ENCODE peak calls at places on chromosomes 1 and 21, in nine cellular contexts. V, H, Z, A, W, S, E, U and M are unnamed samples.

GRCh38 chr1:25011966-25012625 is 82.0 kb upstream of the RUNX3 start:
- DNase-seq in V (no peak), H (no peak), Z (no peak), A (no peak), W (no peak), S (peak), E (no peak), U (no peak), M (no peak)

GRCh38 chr1:90357980-90358379 is 359.1 kb downstream of the BARHL2 start:
- DNase-seq in V (no peak), H (no peak), Z (no peak), A (no peak), W (no peak), S (no peak), E (no peak), U (no peak), M (no peak)

GRCh38 chr1:160404094-160404493 is 3.7 kb downstream of the VANGL2 start:
- DNase-seq in V (no peak), H (no peak), Z (no peak), A (no peak), W (no peak), S (no peak), E (no peak), U (peak), M (no peak)

GRCh38 chr1:74502432-74502831 is 10.0 kb downstream of the LRRC53 start:
- DNase-seq in V (peak), H (peak), Z (peak), A (no peak), W (no peak), S (peak), E (no peak), U (peak), M (peak)

GRCh38 chr21:45457161-45457831 is 52.3 kb downstream of the COL18A1 start:
- DNase-seq in V (no peak), H (no peak), Z (no peak), A (no peak), W (peak), S (no peak), E (peak), U (no peak), M (no peak)

GRCh38 chr1:201739054-201739453 is 89.9 kb upstream of the IPO9 start:
- DNase-seq in V (no peak), H (no peak), Z (no peak), A (no peak), W (no peak), S (no peak), E (no peak), U (no peak), M (no peak)

GRCh38 chr1:51941528-51941927 is 49.0 kb downstream of the RAB3B start:
- DNase-seq in V (no peak), H (no peak), Z (no peak), A (no peak), W (no peak), S (peak), E (no peak), U (no peak), M (no peak)

GRCh38 chr1:6873298-6874015 is 88.2 kb downstream of the CAMTA1 start:
- DNase-seq in V (no peak), H (no peak), Z (peak), A (no peak), W (no peak), S (no peak), E (no peak), U (no peak), M (peak)

GRCh38 chr1:228455715-228456114 is 31.5 kb upstream of the RNF187 start:
- DNase-seq in V (no peak), H (no peak), Z (no peak), A (no peak), W (no peak), S (no peak), E (no peak), U (peak), M (peak)

GRCh38 chr1:43545686-43546387 is 15.2 kb downstream of the PTPRF start:
- DNase-seq in V (peak), H (no peak), Z (no peak), A (no peak), W (no peak), S (peak), E (no peak), U (no peak), M (no peak)

GRCh38 chr1:103560427-103560826 is 11.0 kb upstream of the AMY2B start:
- DNase-seq in V (no peak), H (no peak), Z (no peak), A (no peak), W (no peak), S (no peak), E (no peak), U (no peak), M (no peak)

GRCh38 chr1:178282949-178283367 is 189.1 kb downstream of the RASAL2 start:
- DNase-seq in V (no peak), H (no peak), Z (peak), A (no peak), W (no peak), S (peak), E (no peak), U (no peak), M (peak)

GRCh38 chr1:69569983-69570755 is 2.4 kb downstream of the LRRC7 start:
- DNase-seq in V (no peak), H (no peak), Z (peak), A (no peak), W (no peak), S (no peak), E (no peak), U (no peak), M (peak)

GRCh38 chr1:151919246-151919645 is 9.9 kb upstream of the THEM4 start:
- DNase-seq in V (no peak), H (no peak), Z (no peak), A (no peak), W (no peak), S (no peak), E (no peak), U (no peak), M (no peak)

GRCh38 chr1:36699113-36699512 is 216.4 kb upstream of the CSF3R start:
- DNase-seq in V (no peak), H (no peak), Z (no peak), A (no peak), W (no peak), S (no peak), E (no peak), U (no peak), M (no peak)

GRCh38 chr1:236143104-236143948 is 987 bp downstream of the GPR137B start:
- DNase-seq in V (peak), H (no peak), Z (peak), A (no peak), W (no peak), S (no peak), E (peak), U (no peak), M (peak)

GRCh38 chr1:27632387-27633297 is 2.3 kb downstream of the FGR start:
- DNase-seq in V (no peak), H (no peak), Z (no peak), A (no peak), W (no peak), S (no peak), E (peak), U (peak), M (no peak)

GRCh38 chr1:201335174-201335870 is 42.2 kb downstream of the TNNT2 start:
- DNase-seq in V (no peak), H (no peak), Z (no peak), A (no peak), W (no peak), S (no peak), E (peak), U (no peak), M (no peak)

GRCh38 chr1:44016081-44016874 is 15.0 kb downstream of the SLC6A9 start:
- DNase-seq in V (no peak), H (no peak), Z (no peak), A (no peak), W (peak), S (no peak), E (no peak), U (no peak), M (no peak)

GRCh38 chr1:118077331-118078055 is 107.5 kb downstream of the SPAG17 start:
- DNase-seq in V (no peak), H (no peak), Z (peak), A (no peak), W (no peak), S (peak), E (no peak), U (no peak), M (peak)

GRCh38 chr1:115062542-115063004 is 26.7 kb downstream of the TSPAN2 start:
- DNase-seq in V (no peak), H (no peak), Z (peak), A (peak), W (peak), S (no peak), E (peak), U (no peak), M (no peak)

GRCh38 chr1:2932671-2933350 is 88.5 kb upstream of the ACTRT2 start:
- DNase-seq in V (no peak), H (no peak), Z (no peak), A (no peak), W (peak), S (no peak), E (peak), U (no peak), M (no peak)

GRCh38 chr1:60922304-60922703 is 160.1 kb upstream of the NFIA start:
- DNase-seq in V (no peak), H (no peak), Z (no peak), A (peak), W (peak), S (no peak), E (no peak), U (no peak), M (no peak)

GRCh38 chr21:35563885-35564451 is 496.4 kb downstream of the SETD4 start:
- DNase-seq in V (no peak), H (no peak), Z (peak), A (peak), W (peak), S (no peak), E (no peak), U (no peak), M (peak)

GRCh38 chr1:70910013-70910412 is 137.6 kb downstream of the PTGER3 start:
- DNase-seq in V (no peak), H (no peak), Z (no peak), A (no peak), W (no peak), S (no peak), E (no peak), U (no peak), M (no peak)

GRCh38 chr1:156963621-156964020 is 43.2 kb downstream of the LRRC71 start:
- DNase-seq in V (no peak), H (no peak), Z (no peak), A (peak), W (no peak), S (no peak), E (peak), U (peak), M (no peak)

GRCh38 chr1:117576236-117576635 is 29.6 kb upstream of the TENT5C start:
- DNase-seq in V (no peak), H (no peak), Z (no peak), A (no peak), W (no peak), S (no peak), E (peak), U (no peak), M (no peak)

GRCh38 chr1:237115035-237115434 is 73.1 kb downstream of the RYR2 start:
- DNase-seq in V (no peak), H (no peak), Z (no peak), A (no peak), W (no peak), S (no peak), E (no peak), U (no peak), M (no peak)

GRCh38 chr1:228109962-228110488 is 926 bp upstream of the MRPL55 start:
- DNase-seq in V (no peak), H (no peak), Z (peak), A (no peak), W (no peak), S (no peak), E (no peak), U (no peak), M (peak)

GRCh38 chr1:173424137-173424536 is 53.0 kb upstream of the PRDX6 start:
- DNase-seq in V (no peak), H (no peak), Z (no peak), A (no peak), W (no peak), S (no peak), E (no peak), U (no peak), M (no peak)

GRCh38 chr21:42518216-42518615 is 4.6 kb downstream of the SLC37A1 start:
- DNase-seq in V (no peak), H (peak), Z (peak), A (no peak), W (no peak), S (peak), E (no peak), U (no peak), M (peak)

GRCh38 chr1:44721521-44722361 is 9.2 kb downstream of the RNU5D-1 start:
- DNase-seq in V (no peak), H (peak), Z (peak), A (no peak), W (no peak), S (peak), E (peak), U (peak), M (peak)

GRCh38 chr1:70210820-70211219 is 5.4 kb upstream of the LRRC40 start:
- DNase-seq in V (no peak), H (no peak), Z (no peak), A (no peak), W (no peak), S (no peak), E (no peak), U (no peak), M (no peak)

GRCh38 chr21:42655797-42656770 is 2.7 kb downstream of the PDE9A start:
- DNase-seq in V (no peak), H (no peak), Z (no peak), A (no peak), W (no peak), S (no peak), E (peak), U (peak), M (no peak)

GRCh38 chr1:72397786-72398185 is 115.4 kb upstream of the NEGR1 start:
- DNase-seq in V (no peak), H (no peak), Z (peak), A (peak), W (no peak), S (no peak), E (no peak), U (no peak), M (peak)

GRCh38 chr1:232445361-232446106 is 184.4 kb downstream of the SIPA1L2 start:
- DNase-seq in V (no peak), H (peak), Z (no peak), A (no peak), W (no peak), S (no peak), E (peak), U (no peak), M (no peak)

DNA sequence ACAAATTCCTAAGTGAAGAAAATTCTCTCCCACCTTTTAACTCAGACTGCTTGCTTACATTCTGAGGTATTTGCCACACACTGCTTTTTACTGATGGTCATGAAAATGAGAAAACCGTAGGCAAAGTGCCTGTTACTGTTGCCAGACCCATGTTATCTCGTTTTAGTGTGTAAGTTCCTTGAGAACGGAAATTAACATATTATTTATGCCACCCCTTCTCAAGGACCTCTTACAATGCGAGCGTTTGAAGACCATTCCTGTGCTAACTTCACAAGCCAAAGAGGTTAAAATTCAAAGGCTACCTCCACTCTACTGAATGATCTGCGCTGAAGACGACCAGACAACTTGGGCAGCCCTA is 509 bp downstream of the NVL start:
- DNase-seq in V (no peak), H (no peak), Z (no peak), A (no peak), W (no peak), S (no peak), E (no peak), U (no peak), M (no peak)
- TF ChIP-seq CTCF in V (no peak), H (no peak), Z (no peak), A (no peak), W (no peak), S (no peak), E (no peak), U (no peak), M (no peak)

GRCh38 chr1:49102752-49103151 is 326.1 kb upstream of the BEND5 start:
- DNase-seq in V (no peak), H (peak), Z (peak), A (no peak), W (no peak), S (no peak), E (no peak), U (no peak), M (peak)

GRCh38 chr1:49098866-49099265 is 322.2 kb upstream of the BEND5 start:
- DNase-seq in V (no peak), H (no peak), Z (no peak), A (no peak), W (no peak), S (no peak), E (no peak), U (no peak), M (no peak)

GRCh38 chr1:49106438-49106837 is 329.7 kb upstream of the BEND5 start:
- DNase-seq in V (no peak), H (no peak), Z (peak), A (no peak), W (no peak), S (peak), E (no peak), U (no peak), M (no peak)

GRCh38 chr1:49104575-49104974 is 327.9 kb upstream of the BEND5 start:
- DNase-seq in V (no peak), H (no peak), Z (peak), A (no peak), W (no peak), S (no peak), E (no peak), U (no peak), M (no peak)
- TF ChIP-seq CTCF in V (no peak), H (peak), Z (no peak), A (no peak), W (no peak), S (no peak), E (no peak), U (no peak), M (no peak)

DNA sequence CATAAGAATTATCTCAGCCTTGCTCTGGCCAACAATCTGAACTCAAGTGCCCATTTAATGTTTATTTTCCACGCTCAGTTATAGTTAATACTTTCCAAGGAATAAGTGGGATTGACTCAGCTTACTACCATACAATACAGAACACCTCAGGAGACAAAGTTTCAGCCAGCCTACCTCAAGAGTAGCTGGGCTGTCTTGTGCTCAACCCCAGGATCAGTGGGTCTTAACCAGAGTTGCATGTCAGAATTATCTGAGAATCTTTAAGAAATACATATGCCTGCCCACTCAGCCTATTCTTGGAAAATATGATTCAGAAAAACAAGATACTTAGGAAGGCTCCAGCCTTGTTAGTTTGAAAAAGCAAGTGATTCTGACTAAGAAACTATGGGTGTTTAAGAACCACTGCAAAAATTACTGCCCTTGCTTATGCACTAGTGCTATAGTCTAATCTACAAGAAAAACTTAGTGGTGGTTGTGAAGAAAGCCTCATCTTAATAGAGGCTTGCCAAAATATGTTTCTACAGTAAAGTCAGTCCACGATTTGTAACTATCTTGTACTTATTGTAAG is 20.4 kb downstream of the CDC7 start:
- DNase-seq in V (no peak), H (no peak), Z (no peak), A (no peak), W (no peak), S (no peak), E (no peak), U (no peak), M (no peak)
- TF ChIP-seq CTCF in V (no peak), H (no peak), Z (no peak), A (no peak), W (no peak), S (no peak), E (no peak), U (no peak), M (no peak)

DNA sequence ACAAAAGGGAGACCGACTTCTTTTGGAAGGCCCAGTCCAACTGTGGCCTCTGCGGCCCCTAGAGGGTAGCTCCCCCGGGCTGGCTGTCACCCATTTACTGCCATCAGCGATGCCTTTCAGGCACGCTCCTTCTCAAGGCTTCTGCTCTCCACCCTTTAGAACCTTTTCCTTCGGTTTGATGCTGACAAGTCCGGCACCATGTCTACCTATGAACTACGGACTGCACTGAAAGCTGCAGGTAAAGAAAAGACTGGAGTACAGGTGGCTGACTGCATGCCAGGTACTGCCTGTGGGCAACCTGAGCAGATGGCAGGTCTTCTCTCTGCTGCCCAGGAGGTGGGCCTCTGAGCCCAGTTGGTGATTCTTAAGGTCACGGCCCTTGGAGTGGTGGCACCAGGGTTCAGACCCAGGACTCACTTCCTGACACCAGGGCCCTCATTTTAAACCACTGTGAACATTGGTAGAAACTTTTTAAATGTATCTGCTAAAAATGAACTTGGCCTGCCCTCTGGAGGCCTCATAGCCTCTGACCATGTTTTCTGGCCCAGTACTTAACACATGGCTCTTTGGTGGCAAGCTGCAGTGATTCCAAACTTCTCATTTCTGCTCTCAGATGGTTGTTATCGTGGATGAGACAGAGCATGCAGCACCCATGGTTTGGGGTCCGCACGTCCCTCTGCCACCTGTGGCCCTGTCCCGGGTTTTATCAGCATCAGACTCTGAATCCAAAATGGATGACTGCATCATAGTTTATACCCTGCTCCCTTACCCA is 45.7 kb downstream of the CAPN9 start:
- DNase-seq in V (no peak), H (no peak), Z (no peak), A (no peak), W (no peak), S (peak), E (no peak), U (no peak), M (peak)
- TF ChIP-seq CTCF in V (peak), H (peak), Z (no peak), A (no peak), W (no peak), S (no peak), E (no peak), U (no peak), M (peak)

GRCh38 chr21:39155578-39155977 is 27.7 kb downstream of the PSMG1 start:
- DNase-seq in V (no peak), H (no peak), Z (no peak), A (no peak), W (no peak), S (no peak), E (no peak), U (no peak), M (no peak)

GRCh38 chr21:39156024-39156423 is 27.2 kb downstream of the PSMG1 start:
- DNase-seq in V (no peak), H (no peak), Z (peak), A (no peak), W (no peak), S (no peak), E (no peak), U (no peak), M (no peak)

GRCh38 chr21:39153842-39154241 is 29.4 kb downstream of the PSMG1 start:
- DNase-seq in V (no peak), H (no peak), Z (no peak), A (no peak), W (no peak), S (no peak), E (no peak), U (no peak), M (no peak)

GRCh38 chr21:39150316-39150715 is 32.9 kb downstream of the PSMG1 start:
- DNase-seq in V (no peak), H (no peak), Z (no peak), A (no peak), W (no peak), S (no peak), E (no peak), U (no peak), M (no peak)

GRCh38 chr21:39153373-39153772 is 29.9 kb downstream of the PSMG1 start:
- DNase-seq in V (no peak), H (no peak), Z (no peak), A (no peak), W (no peak), S (peak), E (no peak), U (peak), M (peak)
- TF ChIP-seq CTCF in V (peak), H (peak), Z (peak), A (no peak), W (no peak), S (peak), E (no peak), U (peak), M (peak)

GRCh38 chr1:209534496-209535250 is 48.8 kb upstream of the CAMK1G start:
- DNase-seq in V (no peak), H (no peak), Z (no peak), A (no peak), W (no peak), S (peak), E (no peak), U (no peak), M (no peak)
- TF ChIP-seq CTCF in V (no peak), H (peak), Z (no peak), A (no peak), W (no peak), S (peak), E (no peak), U (no peak), M (no peak)

GRCh38 chr1:101237229-101237837 is 514 bp downstream of the S1PR1 start:
- DNase-seq in V (no peak), H (no peak), Z (peak), A (no peak), W (no peak), S (no peak), E (no peak), U (no peak), M (peak)
- TF ChIP-seq CTCF in V (no peak), H (no peak), Z (no peak), A (no peak), W (no peak), S (no peak), E (no peak), U (no peak), M (peak)